ENCODE peak calls at places on chromosomes 2 and 18, in four cellular contexts. T is M059J, F is NCI-H2081, D is activated T-cell treated with anti-CD3 and anti-CD28 coated beads for 4 hours. X is an unnamed sample.

GRCh38 chr2:9474361-9475117 is at the start of gene IAH1:
- DNase-seq in T (peak), F (no peak), D (peak), X (peak)

GRCh38 chr2:197810023-197810422 is 5.6 kb downstream of the PLCL1 start:
- DNase-seq in T (no peak), F (no peak), D (no peak), X (no peak)

GRCh38 chr2:12303181-12304030 is 413.3 kb upstream of the TRIB2 start:
- DNase-seq in T (peak), F (no peak), D (no peak), X (no peak)

GRCh38 chr2:121375621-121376159 is 90.7 kb upstream of the TFCP2L1 start:
- DNase-seq in T (no peak), F (no peak), D (no peak), X (no peak)

GRCh38 chr2:45331034-45331786 is 279.9 kb downstream of the SRBD1 start:
- DNase-seq in T (peak), F (no peak), D (no peak), X (no peak)

GRCh38 chr2:241461693-241462677 is 46.4 kb downstream of the STK25 start:
- DNase-seq in T (no peak), F (no peak), D (no peak), X (no peak)

GRCh38 chr2:196277002-196277401 is 105.6 kb upstream of the STK17B start:
- DNase-seq in T (peak), F (no peak), D (no peak), X (no peak)

GRCh38 chr2:45241061-45241561 is 231.9 kb upstream of the SIX2 start:
- DNase-seq in T (peak), F (no peak), D (no peak), X (no peak)

GRCh38 chr2:156322681-156323211 is 9.8 kb downstream of the NR4A2 start:
- DNase-seq in T (no peak), F (no peak), D (no peak), X (no peak)

GRCh38 chr18:55245200-55245599 is 285.9 kb upstream of the CCDC68 start:
- DNase-seq in T (no peak), F (no peak), D (no peak), X (no peak)

GRCh38 chr2:61255580-61256437 is 93.8 kb downstream of the C2orf74 start:
- DNase-seq in T (peak), F (no peak), D (no peak), X (no peak)

X was measured in NCI-H2171.